ENCODE peak calls at places on chromosomes 7 and 10, in five cellular contexts. One of them, this sample, is unnamed.

GRCh38 chr10:59709472-59710125 is at the start of gene SLC16A9:
- DNase-seq in non-pigmented ciliary epithelial cell: no peak
- DNase-seq in H9: peak
- DNase-seq in naive thymus-derived CD8-positive, alpha-beta T cell: no peak
- DNase-seq in GM03348: peak
- DNase-seq in this sample: peak

GRCh38 chr10:10394933-10395658 is 622.6 kb upstream of the CELF2 start:
- DNase-seq in non-pigmented ciliary epithelial cell: no peak
- DNase-seq in H9: no peak
- DNase-seq in naive thymus-derived CD8-positive, alpha-beta T cell: no peak
- DNase-seq in GM03348: no peak
- DNase-seq in this sample: peak

GRCh38 chr10:110717830-110718595 is 73.9 kb downstream of the RBM20 start:
- DNase-seq in non-pigmented ciliary epithelial cell: no peak
- DNase-seq in H9: no peak
- DNase-seq in naive thymus-derived CD8-positive, alpha-beta T cell: no peak
- DNase-seq in GM03348: no peak
- DNase-seq in this sample: no peak

GRCh38 chr7:139482662-139483466 is 609 bp downstream of the KLRG2 start:
- DNase-seq in non-pigmented ciliary epithelial cell: no peak
- DNase-seq in H9: peak
- DNase-seq in naive thymus-derived CD8-positive, alpha-beta T cell: no peak
- DNase-seq in GM03348: peak
- DNase-seq in this sample: no peak

GRCh38 chr10:115063702-115064479 is 29.3 kb upstream of the ATRNL1 start:
- DNase-seq in non-pigmented ciliary epithelial cell: no peak
- DNase-seq in H9: no peak
- DNase-seq in naive thymus-derived CD8-positive, alpha-beta T cell: no peak
- DNase-seq in GM03348: no peak
- DNase-seq in this sample: no peak

GRCh38 chr7:120539321-120539720 is 266.3 kb downstream of the KCND2 start:
- DNase-seq in non-pigmented ciliary epithelial cell: no peak
- DNase-seq in H9: no peak
- DNase-seq in naive thymus-derived CD8-positive, alpha-beta T cell: no peak
- DNase-seq in GM03348: peak
- DNase-seq in this sample: no peak

GRCh38 chr10:109306698-109307097 is 616.6 kb downstream of the XPNPEP1 start:
- DNase-seq in non-pigmented ciliary epithelial cell: no peak
- DNase-seq in H9: no peak
- DNase-seq in naive thymus-derived CD8-positive, alpha-beta T cell: no peak
- DNase-seq in GM03348: no peak
- DNase-seq in this sample: peak

GRCh38 chr7:117582219-117582704 is 102.4 kb downstream of the CFTR start:
- DNase-seq in non-pigmented ciliary epithelial cell: peak
- DNase-seq in H9: no peak
- DNase-seq in naive thymus-derived CD8-positive, alpha-beta T cell: no peak
- DNase-seq in GM03348: peak
- DNase-seq in this sample: peak

GRCh38 chr7:158561659-158562058 is 26.0 kb downstream of the PTPRN2 start:
- DNase-seq in non-pigmented ciliary epithelial cell: no peak
- DNase-seq in H9: no peak
- DNase-seq in naive thymus-derived CD8-positive, alpha-beta T cell: no peak
- DNase-seq in GM03348: no peak
- DNase-seq in this sample: no peak

GRCh38 chr10:104337985-104338735 is at the start of gene ITPRIP:
- DNase-seq in non-pigmented ciliary epithelial cell: no peak
- DNase-seq in H9: peak
- DNase-seq in naive thymus-derived CD8-positive, alpha-beta T cell: peak
- DNase-seq in GM03348: peak
- DNase-seq in this sample: peak

GRCh38 chr7:128442346-128442745 is 13.3 kb upstream of the HILPDA start:
- DNase-seq in non-pigmented ciliary epithelial cell: no peak
- DNase-seq in H9: no peak
- DNase-seq in naive thymus-derived CD8-positive, alpha-beta T cell: no peak
- DNase-seq in GM03348: no peak
- DNase-seq in this sample: no peak

GRCh38 chr7:1340640-1341360 is 108.1 kb downstream of the UNCX start:
- DNase-seq in non-pigmented ciliary epithelial cell: no peak
- DNase-seq in H9: no peak
- DNase-seq in naive thymus-derived CD8-positive, alpha-beta T cell: no peak
- DNase-seq in GM03348: no peak
- DNase-seq in this sample: no peak